ENCODE peak calls at places on chromosomes 6 and 20, in nine cellular contexts. N is breast epithelium, H is GM23248, E is fibroblast of the aortic adventitia, X is prostate gland, V is AG10803, Z is NT2/D1, S is pancreas, L is GM12878. O is an unnamed sample.

GRCh38 chr20:25252686-25253421 is 5.0 kb downstream of the PYGB start:
- DNase-seq in N (no peak), H (no peak), E (no peak), X (no peak), V (no peak), Z (no peak), S (no peak), L (no peak), O (no peak)

GRCh38 chr6:138546733-138547185 is 47.5 kb upstream of the NHSL1 start:
- DNase-seq in N (no peak), H (peak; percentile 33), E (no peak), X (no peak), V (no peak), Z (no peak), S (no peak), L (no peak), O (peak; percentile 26)

GRCh38 chr6:41813469-41813868 is 26.0 kb downstream of the TOMM6 start:
- DNase-seq in N (no peak), H (peak; percentile 16), E (no peak), X (no peak), V (no peak), Z (no peak), S (no peak), L (no peak), O (no peak)

GRCh38 chr6:160791981-160792418 is 90.0 kb downstream of the PLG start:
- DNase-seq in N (no peak), H (peak; percentile 25), E (no peak), X (no peak), V (no peak), Z (no peak), S (no peak), L (no peak), O (peak; percentile 3)

GRCh38 chr6:89483111-89483720 is 50.3 kb downstream of the ANKRD6 start:
- DNase-seq in N (no peak), H (peak; percentile 41), E (peak; percentile 75), X (no peak), V (peak; percentile 6), Z (peak; percentile 78), S (peak; percentile 19), L (no peak), O (no peak)

GRCh38 chr20:8388146-8388545 is 256.1 kb downstream of the PLCB1 start:
- DNase-seq in N (no peak), H (peak; percentile 78), E (peak; percentile 77), X (no peak), V (peak; percentile 84), Z (no peak), S (no peak), L (no peak), O (no peak)

GRCh38 chr20:420169-420620 is 12.1 kb downstream of the RBCK1 start:
- DNase-seq in N (no peak), H (peak; percentile 24), E (no peak), X (no peak), V (no peak), Z (no peak), S (no peak), L (no peak), O (no peak)

GRCh38 chr6:134310206-134310605 is 7.7 kb downstream of the SGK1 start:
- DNase-seq in N (no peak), H (peak; percentile 42), E (peak; percentile 60), X (no peak), V (peak; percentile 44), Z (no peak), S (no peak), L (no peak), O (no peak)

GRCh38 chr6:158810149-158811095 is 8.7 kb downstream of the EZR start:
- DNase-seq in N (no peak), H (no peak), E (no peak), X (no peak), V (no peak), Z (no peak), S (no peak), L (no peak), O (no peak)

GRCh38 chr20:24522452-24523330 is 53.3 kb downstream of the SYNDIG1 start:
- DNase-seq in N (no peak), H (peak; percentile 51), E (no peak), X (no peak), V (no peak), Z (no peak), S (no peak), L (no peak), O (no peak)

GRCh38 chr6:161003336-161003735 is 11.8 kb downstream of the MAP3K4 start:
- DNase-seq in N (no peak), H (peak; percentile 33), E (peak; percentile 44), X (no peak), V (peak; percentile 18), Z (no peak), S (no peak), L (no peak), O (no peak)

GRCh38 chr6:57283096-57283495 is 34.3 kb upstream of the PRIM2 start:
- DNase-seq in N (no peak), H (no peak), E (peak; percentile 38), X (no peak), V (peak; percentile 30), Z (no peak), S (no peak), L (no peak), O (no peak)

DNA sequence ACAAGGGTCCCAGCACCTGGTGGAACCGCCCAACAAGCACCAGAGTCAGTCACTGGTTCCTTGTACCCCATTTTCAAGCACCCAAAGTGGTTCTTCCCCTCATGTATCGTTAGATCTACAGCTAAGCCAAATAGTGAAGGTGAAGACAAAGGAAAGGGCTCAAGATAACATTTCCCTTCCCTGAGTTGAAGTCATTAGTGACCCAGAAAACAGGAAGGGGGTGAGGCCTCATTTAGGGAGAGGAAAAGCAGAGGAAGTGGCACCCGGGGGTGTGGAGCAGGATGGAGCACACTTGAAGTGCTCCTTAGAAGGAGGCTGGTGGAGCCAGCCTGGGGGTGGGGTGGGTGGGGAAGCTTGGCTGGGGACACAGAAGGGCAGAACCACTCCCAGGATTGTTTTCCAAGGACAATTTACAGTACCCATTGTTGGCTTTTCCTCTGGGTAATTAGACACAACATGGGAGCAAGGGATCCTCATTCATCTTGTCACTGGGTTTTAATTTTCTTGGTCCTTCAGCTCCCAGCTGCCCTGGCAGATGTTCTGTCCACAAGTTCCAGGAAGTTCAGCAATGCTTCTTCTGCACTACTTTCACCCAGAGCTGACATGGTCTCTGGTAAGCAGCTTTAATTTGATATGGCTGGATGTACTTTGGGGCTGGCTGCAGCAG is 73.3 kb upstream of the CD93 start:
- DNase-seq in N (no peak), H (no peak), E (no peak), X (no peak), V (no peak), Z (no peak), S (no peak), L (no peak), O (no peak)
- H3K4me3 ChIP-seq in N (no peak overlapping the region), H (no peak overlapping the region), E (no peak overlapping the region), X (no peak overlapping the region), V (no peak overlapping the region), Z (no peak overlapping the region), S (no peak overlapping the region), L (no peak overlapping the region), O (no peak overlapping the region)

GRCh38 chr6:14241255-14242070 is 123.9 kb downstream of the CD83 start:
- DNase-seq in N (no peak), H (no peak), E (no peak), X (no peak), V (no peak), Z (no peak), S (no peak), L (peak; percentile 11), O (peak; percentile 52)
- H3K4me3 ChIP-seq in N (no peak overlapping the region), H (no peak overlapping the region), E (no peak overlapping the region), X (no peak overlapping the region), V (no peak overlapping the region), Z (no peak overlapping the region), S (no peak overlapping the region), L (no peak overlapping the region), O (no peak overlapping the region)

GRCh38 chr6:90521955-90522354 is 64.9 kb downstream of the MAP3K7 start:
- DNase-seq in N (no peak), H (no peak), E (no peak), X (no peak), V (no peak), Z (no peak), S (no peak), L (no peak), O (no peak)

GRCh38 chr6:90516074-90516660 is 70.7 kb downstream of the MAP3K7 start:
- DNase-seq in N (no peak), H (no peak), E (no peak), X (no peak), V (no peak), Z (no peak), S (no peak), L (no peak), O (no peak)
- H3K4me3 ChIP-seq in N (no peak overlapping the region), H (no peak overlapping the region), E (no peak overlapping the region), X (no peak overlapping the region), V (no peak overlapping the region), Z (no peak overlapping the region), S (no peak overlapping the region), L (no peak overlapping the region), O (no peak overlapping the region)

DNA sequence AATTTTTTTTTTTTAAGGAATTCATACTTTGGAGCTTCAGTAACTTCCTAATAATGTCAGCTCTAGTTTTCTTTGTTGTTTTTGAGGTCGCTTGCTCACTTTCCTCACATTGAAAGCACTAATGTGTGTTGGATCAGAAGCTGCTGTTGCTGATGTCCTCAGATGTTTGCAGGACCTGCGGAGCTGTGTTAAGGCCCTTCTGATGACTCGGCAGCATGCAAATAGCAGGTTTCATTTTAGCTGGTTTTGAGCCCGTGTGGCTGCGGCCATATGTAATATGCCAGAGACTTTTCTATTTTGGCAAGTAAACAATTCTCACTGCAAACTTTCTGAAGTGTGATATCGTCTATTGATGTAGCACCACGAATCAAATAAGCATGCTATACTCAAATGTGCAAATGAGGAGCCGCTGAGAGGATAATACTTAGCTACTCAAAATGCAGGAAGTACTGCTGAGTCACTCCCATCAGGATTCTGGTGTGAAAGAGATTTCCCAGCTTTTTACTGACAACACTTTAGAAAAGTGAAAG is 187.8 kb downstream of the SASH1 start:
- DNase-seq in N (no peak), H (peak; percentile 95), E (peak; percentile 89), X (no peak), V (peak; percentile 96), Z (peak; percentile 13), S (no peak), L (no peak), O (peak; percentile 47)
- H3K4me3 ChIP-seq in N (peak overlapping the region; percentile 30), H (peak overlapping the region; percentile 52), E (peak overlapping the region; percentile 44), X (no peak overlapping the region), V (peak overlapping the region; percentile 34), Z (no peak overlapping the region), S (no peak overlapping the region), L (no peak overlapping the region), O (no peak overlapping the region)

O was measured in GM12865.